ENCODE peak calls at places on chromosomes 12 and 14, in five cellular contexts. R is mesenchymal stem cell, Q is neuronal stem cell, D is IMR-90, O is H1. V is an unnamed sample.

GRCh38 chr12:88706286-88706685 is 126.0 kb upstream of the KITLG start:
- DNase-seq in O (no peak), R (no peak), D (no peak), Q (no peak), V (no peak)

GRCh38 chr14:67759916-67760315 is 56.5 kb downstream of the ZFYVE26 start:
- DNase-seq in R (no peak), D (no peak), Q (no peak), O (no peak), V (no peak)

GRCh38 chr14:23727566-23728335 is 91.6 kb downstream of the DHRS2 start:
- DNase-seq in O (no peak), D (peak; percentile 26), Q (no peak), R (peak; percentile 3), V (peak; percentile 56)

GRCh38 chr14:31297701-31298344 is 90.2 kb upstream of the HECTD1 start:
- DNase-seq in R (no peak), D (peak; percentile 52), Q (no peak), O (no peak), V (no peak)

GRCh38 chr14:102094101-102094500 is 7.3 kb upstream of the HSP90AA1 start:
- DNase-seq in O (no peak), Q (no peak), R (no peak), D (no peak), V (no peak)

GRCh38 chr12:52372216-52373154 is 5.2 kb upstream of the KRT85 start:
- DNase-seq in R (peak; percentile 78), Q (peak; percentile 68), D (peak; percentile 81), O (peak; percentile 84), V (peak; percentile 88)

GRCh38 chr14:32509632-32510187 is 180.6 kb downstream of the AKAP6 start:
- DNase-seq in Q (no peak), O (no peak), R (peak; percentile 73), D (peak; percentile 97), V (no peak)

GRCh38 chr14:92615451-92615850 is 101.9 kb downstream of the RIN3 start:
- DNase-seq in Q (no peak), O (no peak), R (no peak), D (no peak), V (no peak)

GRCh38 chr12:70082997-70083676 is 160.1 kb upstream of the CNOT2 start:
- DNase-seq in D (no peak), R (no peak), O (no peak), Q (no peak), V (no peak)

GRCh38 chr14:90545966-90546751 is 149.3 kb downstream of the CALM1 start:
- DNase-seq in Q (no peak), O (no peak), D (no peak), R (no peak), V (no peak)

GRCh38 chr14:47585447-47585846 is 90.0 kb downstream of the MDGA2 start:
- DNase-seq in O (no peak), R (no peak), Q (no peak), D (no peak), V (no peak)

GRCh38 chr12:7090222-7090998 is 1.8 kb downstream of the C1R start:
- DNase-seq in Q (no peak), O (no peak), R (peak; percentile 38), D (peak; percentile 55), V (peak; percentile 79)

GRCh38 chr14:41922014-41922413 is 315.3 kb downstream of the LRFN5 start:
- DNase-seq in Q (no peak), R (no peak), D (no peak), O (no peak), V (no peak)

GRCh38 chr14:100173353-100173752 is 13.9 kb upstream of the DEGS2 start:
- DNase-seq in O (no peak), D (no peak), Q (no peak), R (no peak), V (peak; percentile 29)

GRCh38 chr12:54385251-54385914 is 850 bp upstream of the ZNF385A start:
- DNase-seq in R (no peak), O (peak; percentile 60), Q (no peak), D (no peak), V (peak; percentile 63)

GRCh38 chr14:61151276-61151675 is 129.9 kb downstream of the TMEM30B start:
- DNase-seq in Q (no peak), O (no peak), R (no peak), D (peak; percentile 24), V (no peak)

GRCh38 chr12:129613311-129613710 is 290.5 kb downstream of the TMEM132D start:
- DNase-seq in Q (no peak), D (no peak), R (no peak), O (no peak), V (no peak)

GRCh38 chr12:130990034-130990433 is 36.3 kb downstream of the ADGRD1 start:
- DNase-seq in Q (no peak), D (no peak), R (no peak), O (no peak), V (no peak)

GRCh38 chr12:3236345-3237153 is 159.4 kb downstream of the TSPAN9 start:
- DNase-seq in O (no peak), Q (no peak), R (peak; percentile 82), D (peak; percentile 72), V (peak; percentile 86)

GRCh38 chr12:101018540-101018939 is 191.5 kb downstream of the SLC5A8 start:
- DNase-seq in D (peak; percentile 91), R (peak; percentile 72), Q (no peak), O (no peak), V (no peak)

GRCh38 chr12:20731274-20731673 is 36.1 kb downstream of the SLCO1C1 start:
- DNase-seq in Q (no peak), R (no peak), D (no peak), O (no peak), V (no peak)

GRCh38 chr12:93624595-93625294 is 52.3 kb downstream of the SOCS2 start:
- DNase-seq in Q (no peak), O (no peak), D (peak; percentile 98), R (peak; percentile 98), V (peak; percentile 5)

GRCh38 chr14:63993992-63994391 is 141.2 kb downstream of the SYNE2 start:
- DNase-seq in Q (no peak), R (no peak), O (no peak), D (no peak), V (no peak)

GRCh38 chr12:54571166-54571856 is 17.1 kb downstream of the PPP1R1A start:
- DNase-seq in O (peak; percentile 64), R (peak; percentile 6), D (no peak), Q (peak; percentile 42), V (peak; percentile 54)

GRCh38 chr14:49134940-49135339 is 451.2 kb downstream of the RPS29 start:
- DNase-seq in D (no peak), O (no peak), R (no peak), Q (no peak), V (peak; percentile 32)

GRCh38 chr14:61103541-61104339 is 122.7 kb downstream of the SLC38A6 start:
- DNase-seq in R (peak; percentile 97), O (peak; percentile 54), Q (no peak), D (peak; percentile 99), V (peak; percentile 58)

GRCh38 chr14:19800282-19801117 is 3.1 kb upstream of the OR4N2 start:
- DNase-seq in R (no peak), Q (no peak), O (no peak), D (no peak), V (no peak)

GRCh38 chr14:99360774-99361595 is 89.0 kb upstream of the BCL11B start:
- DNase-seq in Q (no peak), D (no peak), O (no peak), R (no peak), V (no peak)

GRCh38 chr14:36555998-36556743 is 26.2 kb downstream of the NKX2-8 start:
- DNase-seq in Q (no peak), D (no peak), O (no peak), R (no peak), V (no peak)

GRCh38 chr12:27460471-27460978 is 14.0 kb downstream of the SMCO2 start:
- DNase-seq in O (no peak), Q (no peak), D (peak; percentile 38), R (no peak), V (no peak)

GRCh38 chr14:36300337-36300736 is 20.1 kb downstream of the MBIP start:
- DNase-seq in Q (no peak), R (peak; percentile 18), O (no peak), D (peak; percentile 34), V (no peak)

DNA sequence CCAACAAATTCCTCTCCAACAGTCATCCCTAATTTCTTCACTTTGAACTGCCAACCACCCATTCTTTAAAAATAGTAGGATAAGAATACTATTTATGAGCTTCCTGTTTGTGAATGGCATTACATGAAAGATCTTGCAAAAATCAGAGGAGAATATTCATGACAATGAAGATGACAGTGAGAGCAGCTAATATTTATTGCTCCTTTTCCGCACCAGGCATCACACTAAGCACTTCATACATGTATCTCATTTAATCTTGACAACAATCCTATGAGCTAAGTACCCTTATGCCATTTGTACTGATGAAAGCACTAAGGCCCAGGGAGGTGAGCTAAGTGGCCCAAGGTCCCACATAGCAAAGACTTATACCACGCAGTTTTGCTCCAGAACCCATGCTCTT is 37.3 kb upstream of the CAPRIN2 start:
- DNase-seq in O (no peak), R (no peak), D (no peak), Q (no peak), V (no peak)
- H2BK15ac ChIP-seq in O (no peak overlapping the region), R (no peak overlapping the region), D (no peak overlapping the region), Q (no peak overlapping the region), V (no peak overlapping the region)

DNA sequence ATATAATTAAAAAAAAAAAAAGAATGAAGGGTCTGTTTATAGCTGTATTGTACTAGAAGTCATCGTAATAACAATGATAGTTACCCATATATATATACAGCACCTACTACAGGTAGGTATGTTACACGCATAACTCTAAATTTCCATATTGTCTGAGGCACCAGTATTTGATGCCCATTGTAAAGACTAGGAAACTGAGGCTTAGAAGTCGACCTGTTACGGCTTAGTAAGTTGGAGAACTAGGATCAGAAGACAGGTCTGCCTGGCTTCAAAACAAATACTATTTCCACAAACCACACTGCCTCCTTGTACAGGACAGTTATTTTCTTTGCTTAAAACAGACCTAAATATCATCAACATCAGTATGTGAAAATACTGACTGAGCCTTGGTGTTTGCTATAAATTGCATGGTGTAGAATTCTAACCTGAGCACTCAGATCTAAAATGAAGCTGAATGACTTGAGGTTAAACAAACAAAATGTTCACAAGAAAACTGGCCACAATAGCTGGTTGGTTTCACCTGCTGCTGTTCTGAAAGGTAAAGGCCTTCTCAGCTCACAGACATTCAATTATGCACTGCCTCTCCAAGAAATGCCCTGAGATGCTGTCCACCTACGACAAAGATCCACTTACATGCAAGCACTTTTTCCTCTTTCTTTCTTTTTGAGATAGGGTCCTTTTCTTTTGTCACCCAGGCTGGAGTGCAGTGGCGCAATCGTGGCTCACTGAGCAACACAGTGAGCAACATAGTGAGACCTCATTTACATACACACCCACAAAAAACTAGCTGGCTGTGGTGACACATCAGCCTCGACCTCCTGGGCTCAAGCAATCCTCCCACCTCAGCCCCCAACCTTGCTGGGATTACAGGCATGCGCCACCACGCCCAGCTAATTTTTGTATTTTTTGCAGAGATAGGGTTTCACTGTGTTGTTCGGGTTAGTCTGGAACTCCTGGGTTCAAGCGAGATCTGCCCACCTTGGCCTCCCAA is 35.7 kb downstream of the SSH1 start:
- DNase-seq in D (peak; percentile 69), O (no peak), Q (no peak), R (peak; percentile 72), V (no peak)
- H3K14ac ChIP-seq in D (peak overlapping the region; percentile 40), O (no peak overlapping the region), Q (no peak overlapping the region), R (no peak overlapping the region), V (no peak overlapping the region)

DNA sequence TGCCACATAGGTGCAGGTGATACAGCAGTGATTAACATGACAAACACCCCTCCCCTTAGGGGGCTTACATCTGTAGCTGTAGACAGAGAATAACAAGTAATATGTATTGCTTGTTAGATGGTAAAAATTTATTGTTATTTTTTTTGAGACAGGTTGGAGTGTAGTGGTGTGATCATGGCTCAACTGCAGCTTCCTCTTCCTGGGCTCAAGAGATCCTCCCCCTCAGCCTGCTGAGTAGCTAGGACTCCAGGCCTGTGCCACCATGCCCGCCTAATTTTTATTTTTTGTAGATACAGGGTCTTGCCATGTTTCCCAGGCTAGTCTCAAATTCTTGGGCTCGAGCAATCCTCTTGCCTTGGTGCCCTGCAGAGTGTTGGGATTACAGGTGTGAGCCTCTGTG is 19.8 kb downstream of the DIP2B start:
- DNase-seq in D (no peak), Q (no peak), R (no peak), O (no peak), V (no peak)
- H2BK15ac ChIP-seq in D (no peak overlapping the region), Q (no peak overlapping the region), R (no peak overlapping the region), O (no peak overlapping the region), V (no peak overlapping the region)

GRCh38 chr12:51269174-51270066 is 795 bp downstream of the SMAGP start:
- DNase-seq in D (no peak), Q (peak; percentile 64), R (peak; percentile 26), O (peak; percentile 87), V (peak; percentile 90)
- H3K14ac ChIP-seq in D (peak overlapping the region; percentile 29), Q (no peak overlapping the region), R (no peak overlapping the region), O (no peak overlapping the region), V (peak overlapping the region; percentile 84)

V was measured in H9.